ENCODE peak calls at places on chromosomes 11 and 22, in six cellular contexts. One of them, this sample, is unnamed.

GRCh38 chr11:25349537-25349936 is 852.7 kb downstream of the LUZP2 start:
- DNase-seq in AG08395: no peak
- DNase-seq in foreskin fibroblast: no peak
- DNase-seq in stimulated activated CD4-positive, alpha-beta T cell treated with anti-CD3 and anti-CD28 coated beads, Interleukin-4, amount 100 ng/mL, for 48 hours: no peak
- DNase-seq in fibroblast of gingiva: no peak
- DNase-seq in NCI-H146: no peak
- DNase-seq in this sample: no peak

GRCh38 chr11:20373102-20373501 is 9.6 kb downstream of the HTATIP2 start:
- DNase-seq in AG08395: no peak
- DNase-seq in foreskin fibroblast: no peak
- DNase-seq in stimulated activated CD4-positive, alpha-beta T cell treated with anti-CD3 and anti-CD28 coated beads, Interleukin-4, amount 100 ng/mL, for 48 hours: no peak
- DNase-seq in fibroblast of gingiva: no peak
- DNase-seq in NCI-H146: no peak
- DNase-seq in this sample: no peak

GRCh38 chr11:35077709-35078695 is 61.0 kb upstream of the CD44 start:
- DNase-seq in AG08395: no peak
- DNase-seq in foreskin fibroblast: peak
- DNase-seq in stimulated activated CD4-positive, alpha-beta T cell treated with anti-CD3 and anti-CD28 coated beads, Interleukin-4, amount 100 ng/mL, for 48 hours: no peak
- DNase-seq in fibroblast of gingiva: no peak
- DNase-seq in NCI-H146: no peak
- DNase-seq in this sample: peak

GRCh38 chr22:49777569-49778250 is 50.0 kb downstream of the BRD1 start:
- DNase-seq in AG08395: no peak
- DNase-seq in foreskin fibroblast: no peak
- DNase-seq in stimulated activated CD4-positive, alpha-beta T cell treated with anti-CD3 and anti-CD28 coated beads, Interleukin-4, amount 100 ng/mL, for 48 hours: no peak
- DNase-seq in fibroblast of gingiva: no peak
- DNase-seq in NCI-H146: no peak
- DNase-seq in this sample: no peak

GRCh38 chr11:115051938-115052590 is 373.7 kb downstream of the NXPE2 start:
- DNase-seq in AG08395: no peak
- DNase-seq in foreskin fibroblast: no peak
- DNase-seq in stimulated activated CD4-positive, alpha-beta T cell treated with anti-CD3 and anti-CD28 coated beads, Interleukin-4, amount 100 ng/mL, for 48 hours: no peak
- DNase-seq in fibroblast of gingiva: no peak
- DNase-seq in NCI-H146: no peak
- DNase-seq in this sample: no peak

GRCh38 chr11:29184939-29185890 is 831.6 kb downstream of the KCNA4 start:
- DNase-seq in AG08395: peak
- DNase-seq in foreskin fibroblast: peak
- DNase-seq in stimulated activated CD4-positive, alpha-beta T cell treated with anti-CD3 and anti-CD28 coated beads, Interleukin-4, amount 100 ng/mL, for 48 hours: no peak
- DNase-seq in fibroblast of gingiva: peak
- DNase-seq in NCI-H146: no peak
- DNase-seq in this sample: no peak

GRCh38 chr22:31329029-31329428 is 17.1 kb downstream of the PATZ1 start:
- DNase-seq in AG08395: peak
- DNase-seq in foreskin fibroblast: no peak
- DNase-seq in stimulated activated CD4-positive, alpha-beta T cell treated with anti-CD3 and anti-CD28 coated beads, Interleukin-4, amount 100 ng/mL, for 48 hours: no peak
- DNase-seq in fibroblast of gingiva: no peak
- DNase-seq in NCI-H146: no peak
- DNase-seq in this sample: no peak

GRCh38 chr11:120651396-120651795 is 139.8 kb downstream of the GRIK4 start:
- DNase-seq in AG08395: no peak
- DNase-seq in foreskin fibroblast: no peak
- DNase-seq in stimulated activated CD4-positive, alpha-beta T cell treated with anti-CD3 and anti-CD28 coated beads, Interleukin-4, amount 100 ng/mL, for 48 hours: no peak
- DNase-seq in fibroblast of gingiva: no peak
- DNase-seq in NCI-H146: no peak
- DNase-seq in this sample: no peak

GRCh38 chr11:2107941-2108630 is 31.1 kb downstream of the IGF2 start:
- DNase-seq in AG08395: no peak
- DNase-seq in foreskin fibroblast: no peak
- DNase-seq in stimulated activated CD4-positive, alpha-beta T cell treated with anti-CD3 and anti-CD28 coated beads, Interleukin-4, amount 100 ng/mL, for 48 hours: no peak
- DNase-seq in fibroblast of gingiva: no peak
- DNase-seq in NCI-H146: no peak
- DNase-seq in this sample: no peak

GRCh38 chr11:134349109-134349801 is 17.5 kb downstream of the GLB1L2 start:
- DNase-seq in AG08395: no peak
- DNase-seq in foreskin fibroblast: no peak
- DNase-seq in stimulated activated CD4-positive, alpha-beta T cell treated with anti-CD3 and anti-CD28 coated beads, Interleukin-4, amount 100 ng/mL, for 48 hours: no peak
- DNase-seq in fibroblast of gingiva: no peak
- DNase-seq in NCI-H146: no peak
- DNase-seq in this sample: no peak

GRCh38 chr22:42078469-42079318 is 806 bp upstream of the SMDT1 start:
- DNase-seq in AG08395: no peak
- DNase-seq in foreskin fibroblast: no peak
- DNase-seq in stimulated activated CD4-positive, alpha-beta T cell treated with anti-CD3 and anti-CD28 coated beads, Interleukin-4, amount 100 ng/mL, for 48 hours: peak
- DNase-seq in fibroblast of gingiva: no peak
- DNase-seq in NCI-H146: no peak
- DNase-seq in this sample: no peak

GRCh38 chr11:123357990-123358827 is 71.9 kb upstream of the GRAMD1B start:
- DNase-seq in AG08395: peak
- DNase-seq in foreskin fibroblast: peak
- DNase-seq in stimulated activated CD4-positive, alpha-beta T cell treated with anti-CD3 and anti-CD28 coated beads, Interleukin-4, amount 100 ng/mL, for 48 hours: no peak
- DNase-seq in fibroblast of gingiva: no peak
- DNase-seq in NCI-H146: no peak
- DNase-seq in this sample: peak

GRCh38 chr11:122804161-122804560 is 34.1 kb upstream of the CRTAM start:
- DNase-seq in AG08395: peak
- DNase-seq in foreskin fibroblast: no peak
- DNase-seq in stimulated activated CD4-positive, alpha-beta T cell treated with anti-CD3 and anti-CD28 coated beads, Interleukin-4, amount 100 ng/mL, for 48 hours: no peak
- DNase-seq in fibroblast of gingiva: peak
- DNase-seq in NCI-H146: no peak
- DNase-seq in this sample: no peak

GRCh38 chr22:31969789-31970489 is 25.6 kb downstream of the YWHAH start:
- DNase-seq in AG08395: peak
- DNase-seq in foreskin fibroblast: peak
- DNase-seq in stimulated activated CD4-positive, alpha-beta T cell treated with anti-CD3 and anti-CD28 coated beads, Interleukin-4, amount 100 ng/mL, for 48 hours: peak
- DNase-seq in fibroblast of gingiva: peak
- DNase-seq in NCI-H146: peak
- DNase-seq in this sample: peak

GRCh38 chr11:45412033-45412432 is 125.9 kb upstream of the SYT13 start:
- DNase-seq in AG08395: no peak
- DNase-seq in foreskin fibroblast: no peak
- DNase-seq in stimulated activated CD4-positive, alpha-beta T cell treated with anti-CD3 and anti-CD28 coated beads, Interleukin-4, amount 100 ng/mL, for 48 hours: no peak
- DNase-seq in fibroblast of gingiva: no peak
- DNase-seq in NCI-H146: no peak
- DNase-seq in this sample: no peak

GRCh38 chr11:44213148-44213547 is 96.8 kb downstream of the ALX4 start:
- DNase-seq in AG08395: no peak
- DNase-seq in foreskin fibroblast: no peak
- DNase-seq in stimulated activated CD4-positive, alpha-beta T cell treated with anti-CD3 and anti-CD28 coated beads, Interleukin-4, amount 100 ng/mL, for 48 hours: no peak
- DNase-seq in fibroblast of gingiva: no peak
- DNase-seq in NCI-H146: no peak
- DNase-seq in this sample: no peak

GRCh38 chr11:118610773-118611432 is 3.5 kb downstream of the PHLDB1 start:
- DNase-seq in AG08395: no peak
- DNase-seq in foreskin fibroblast: peak
- DNase-seq in stimulated activated CD4-positive, alpha-beta T cell treated with anti-CD3 and anti-CD28 coated beads, Interleukin-4, amount 100 ng/mL, for 48 hours: peak
- DNase-seq in fibroblast of gingiva: peak
- DNase-seq in NCI-H146: no peak
- DNase-seq in this sample: peak

This sample was measured in activated T-cell treated with anti-CD3 and anti-CD28 coated beads, Interleukin-2, amount 50 U/mL, for 48 hours.